ENCODE peak calls at places on chromosomes 16 and 17, in seven cellular contexts. One of them, this sample, is unnamed.

GRCh38 chr16:85056211-85056748 is 28.7 kb downstream of the KIAA0513 start:
- DNase-seq in body of pancreas: no peak
- DNase-seq in heart left ventricle: no peak
- DNase-seq in HepG2: peak
- DNase-seq in A549: no peak
- DNase-seq in lower leg skin: no peak
- DNase-seq in HCT116: no peak
- DNase-seq in this sample: no peak

GRCh38 chr16:8675183-8676159 is 1.1 kb downstream of the ABAT start:
- DNase-seq in body of pancreas: peak
- DNase-seq in heart left ventricle: no peak
- DNase-seq in HepG2: peak
- DNase-seq in A549: no peak
- DNase-seq in lower leg skin: no peak
- DNase-seq in HCT116: no peak
- DNase-seq in this sample: no peak

GRCh38 chr17:78735832-78736525 is 46.1 kb downstream of the CYTH1 start:
- DNase-seq in body of pancreas: peak
- DNase-seq in heart left ventricle: no peak
- DNase-seq in HepG2: peak
- DNase-seq in A549: peak
- DNase-seq in lower leg skin: peak
- DNase-seq in HCT116: no peak
- DNase-seq in this sample: peak

GRCh38 chr16:7182510-7183109 is 150.0 kb upstream of the RBFOX1 start:
- DNase-seq in body of pancreas: no peak
- DNase-seq in heart left ventricle: no peak
- DNase-seq in HepG2: no peak
- DNase-seq in A549: no peak
- DNase-seq in lower leg skin: no peak
- DNase-seq in HCT116: no peak
- DNase-seq in this sample: no peak

GRCh38 chr17:28065706-28066105 is 23.2 kb downstream of the NLK start:
- DNase-seq in body of pancreas: no peak
- DNase-seq in heart left ventricle: no peak
- DNase-seq in HepG2: no peak
- DNase-seq in A549: no peak
- DNase-seq in lower leg skin: no peak
- DNase-seq in HCT116: no peak
- DNase-seq in this sample: no peak

GRCh38 chr17:49739662-49740271 is 24.2 kb downstream of the FAM117A start:
- DNase-seq in body of pancreas: peak
- DNase-seq in heart left ventricle: peak
- DNase-seq in HepG2: peak
- DNase-seq in A549: no peak
- DNase-seq in lower leg skin: peak
- DNase-seq in HCT116: no peak
- DNase-seq in this sample: peak

GRCh38 chr17:8109669-8110455 is 8.5 kb downstream of the ALOXE3 start:
- DNase-seq in body of pancreas: peak
- DNase-seq in heart left ventricle: peak
- DNase-seq in HepG2: no peak
- DNase-seq in A549: peak
- DNase-seq in lower leg skin: peak
- DNase-seq in HCT116: no peak
- DNase-seq in this sample: peak

GRCh38 chr17:28470266-28471126 is 2.9 kb upstream of the SLC13A2 start:
- DNase-seq in body of pancreas: peak
- DNase-seq in heart left ventricle: no peak
- DNase-seq in HepG2: no peak
- DNase-seq in A549: no peak
- DNase-seq in lower leg skin: peak
- DNase-seq in HCT116: no peak
- DNase-seq in this sample: no peak

GRCh38 chr17:39069114-39069756 is 82.2 kb downstream of the PLXDC1 start:
- DNase-seq in body of pancreas: peak
- DNase-seq in heart left ventricle: no peak
- DNase-seq in HepG2: peak
- DNase-seq in A549: peak
- DNase-seq in lower leg skin: no peak
- DNase-seq in HCT116: no peak
- DNase-seq in this sample: peak

GRCh38 chr17:50345443-50346312 is at the start of gene XYLT2:
- DNase-seq in body of pancreas: peak
- DNase-seq in heart left ventricle: peak
- DNase-seq in HepG2: peak
- DNase-seq in A549: peak
- DNase-seq in lower leg skin: peak
- DNase-seq in HCT116: peak
- DNase-seq in this sample: peak

GRCh38 chr16:386641-387156 is 4.9 kb upstream of the PGAP6 start:
- DNase-seq in body of pancreas: no peak
- DNase-seq in heart left ventricle: no peak
- DNase-seq in HepG2: no peak
- DNase-seq in A549: no peak
- DNase-seq in lower leg skin: no peak
- DNase-seq in HCT116: no peak
- DNase-seq in this sample: no peak

GRCh38 chr16:12565423-12565822 is 238.3 kb downstream of the CPPED1 start:
- DNase-seq in body of pancreas: no peak
- DNase-seq in heart left ventricle: no peak
- DNase-seq in HepG2: no peak
- DNase-seq in A549: no peak
- DNase-seq in lower leg skin: no peak
- DNase-seq in HCT116: no peak
- DNase-seq in this sample: no peak

GRCh38 chr17:7217113-7217987 is 2.3 kb downstream of the DLG4 start:
- DNase-seq in body of pancreas: peak
- DNase-seq in heart left ventricle: peak
- DNase-seq in HepG2: no peak
- DNase-seq in A549: peak
- DNase-seq in lower leg skin: no peak
- DNase-seq in HCT116: no peak
- DNase-seq in this sample: no peak

GRCh38 chr16:11207646-11208045 is 48.4 kb downstream of the SOCS1 start:
- DNase-seq in body of pancreas: no peak
- DNase-seq in heart left ventricle: no peak
- DNase-seq in HepG2: no peak
- DNase-seq in A549: no peak
- DNase-seq in lower leg skin: no peak
- DNase-seq in HCT116: no peak
- DNase-seq in this sample: no peak

GRCh38 chr17:58265902-58266875 is 14.5 kb downstream of the MPO start:
- DNase-seq in body of pancreas: no peak
- DNase-seq in heart left ventricle: no peak
- DNase-seq in HepG2: no peak
- DNase-seq in A549: no peak
- DNase-seq in lower leg skin: peak
- DNase-seq in HCT116: no peak
- DNase-seq in this sample: no peak
- TF ChIP-seq POLR2A in body of pancreas: no peak
- TF ChIP-seq POLR2A in heart left ventricle: no peak
- TF ChIP-seq POLR2A in HepG2: no peak
- TF ChIP-seq POLR2A in A549: no peak
- TF ChIP-seq POLR2A in lower leg skin: no peak
- TF ChIP-seq POLR2A in HCT116: no peak
- TF ChIP-seq POLR2A in this sample: no peak

DNA sequence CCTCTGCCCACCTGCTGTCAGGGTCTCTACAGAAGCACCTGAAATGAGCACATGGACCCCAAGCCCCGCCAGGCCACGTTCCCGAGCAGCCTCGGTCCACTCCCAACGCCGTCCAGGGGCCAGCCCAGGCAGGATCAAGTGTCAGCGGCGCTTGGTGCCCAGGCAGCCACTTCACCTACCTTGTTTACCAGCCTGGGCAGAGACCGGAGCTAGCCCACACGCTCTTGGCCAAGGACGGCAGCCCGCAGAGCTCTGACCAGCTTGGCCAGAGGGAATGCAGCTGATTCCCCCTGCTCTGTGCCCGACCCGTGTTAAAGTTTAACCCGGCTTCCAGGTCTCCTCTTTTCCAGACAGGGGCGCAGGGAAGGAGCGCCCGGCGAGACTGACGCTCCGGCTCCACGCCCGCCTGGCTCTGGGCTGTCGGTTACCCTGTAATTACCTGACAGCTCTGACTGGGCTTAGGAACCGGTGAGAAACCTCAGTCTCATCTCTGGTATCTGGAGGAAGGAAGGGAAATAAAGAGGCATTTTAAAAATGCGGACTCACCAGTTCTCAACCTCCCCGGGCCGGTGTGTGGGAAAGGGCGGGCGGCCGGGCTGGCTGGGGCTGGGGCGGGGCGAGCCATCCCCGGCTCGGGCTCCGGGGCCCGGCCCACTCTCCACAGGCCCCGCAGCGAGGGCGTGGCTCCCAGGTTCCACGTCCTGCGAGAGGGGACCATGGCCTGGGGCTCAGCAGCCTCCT is 4.6 kb downstream of the KIFC3 start:
- DNase-seq in body of pancreas: peak
- DNase-seq in heart left ventricle: no peak
- DNase-seq in HepG2: peak
- DNase-seq in A549: peak
- DNase-seq in lower leg skin: no peak
- DNase-seq in HCT116: no peak
- DNase-seq in this sample: peak
- TF ChIP-seq POLR2A in body of pancreas: peak
- TF ChIP-seq POLR2A in heart left ventricle: no peak
- TF ChIP-seq POLR2A in HepG2: no peak
- TF ChIP-seq POLR2A in A549: peak
- TF ChIP-seq POLR2A in lower leg skin: no peak
- TF ChIP-seq POLR2A in HCT116: no peak
- TF ChIP-seq POLR2A in this sample: no peak

DNA sequence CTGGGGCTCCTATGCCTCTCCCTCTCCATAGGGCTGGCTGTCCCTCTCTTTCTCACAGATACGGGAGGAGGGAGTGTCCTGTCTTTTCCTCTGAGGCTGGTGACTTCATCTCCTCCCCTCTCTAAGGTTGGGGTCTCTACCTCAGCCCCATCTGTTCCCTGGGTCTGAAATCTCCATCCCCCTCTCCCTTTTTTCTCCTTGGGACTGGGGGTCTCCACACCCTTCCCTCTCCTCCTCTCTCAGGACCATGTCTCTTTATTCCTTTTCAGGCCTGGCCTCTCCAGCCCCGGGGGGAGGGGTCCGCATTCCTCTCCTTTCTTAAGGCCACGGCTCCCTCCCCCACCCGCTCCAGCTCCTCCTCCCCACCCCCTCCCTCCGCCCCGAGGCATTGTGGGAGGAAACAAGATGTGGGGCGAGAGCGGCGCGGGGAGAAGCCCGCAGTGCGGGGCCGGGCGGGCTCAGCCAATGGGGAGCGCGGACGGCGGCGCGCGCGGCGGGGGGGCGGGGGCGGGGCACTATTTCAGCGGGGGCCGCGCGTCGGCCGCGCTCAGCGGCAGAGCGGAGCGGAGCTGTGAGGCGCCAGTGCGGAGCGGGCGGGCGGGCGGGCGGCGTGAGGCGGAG is at the start of gene DYNLL2:
- DNase-seq in body of pancreas: peak
- DNase-seq in heart left ventricle: peak
- DNase-seq in HepG2: peak
- DNase-seq in A549: peak
- DNase-seq in lower leg skin: peak
- DNase-seq in HCT116: peak
- DNase-seq in this sample: peak
- TF ChIP-seq POLR2A in body of pancreas: no peak
- TF ChIP-seq POLR2A in heart left ventricle: no peak
- TF ChIP-seq POLR2A in HepG2: peak
- TF ChIP-seq POLR2A in A549: peak
- TF ChIP-seq POLR2A in lower leg skin: no peak
- TF ChIP-seq POLR2A in HCT116: peak
- TF ChIP-seq POLR2A in this sample: no peak

GRCh38 chr17:731943-732787 is at the start of gene TLCD3A:
- DNase-seq in body of pancreas: peak
- DNase-seq in heart left ventricle: peak
- DNase-seq in HepG2: no peak
- DNase-seq in A549: peak
- DNase-seq in lower leg skin: peak
- DNase-seq in HCT116: no peak
- DNase-seq in this sample: peak
- TF ChIP-seq POLR2A in body of pancreas: peak
- TF ChIP-seq POLR2A in heart left ventricle: no peak
- TF ChIP-seq POLR2A in HepG2: peak
- TF ChIP-seq POLR2A in A549: peak
- TF ChIP-seq POLR2A in lower leg skin: no peak
- TF ChIP-seq POLR2A in HCT116: no peak
- TF ChIP-seq POLR2A in this sample: peak

GRCh38 chr17:4555863-4556646 is 871 bp upstream of the MYBBP1A start:
- DNase-seq in body of pancreas: no peak
- DNase-seq in heart left ventricle: no peak
- DNase-seq in HepG2: no peak
- DNase-seq in A549: no peak
- DNase-seq in lower leg skin: no peak
- DNase-seq in HCT116: no peak
- DNase-seq in this sample: no peak

GRCh38 chr17:4554441-4554996 is 665 bp downstream of the MYBBP1A start:
- DNase-seq in body of pancreas: no peak
- DNase-seq in heart left ventricle: no peak
- DNase-seq in HepG2: no peak
- DNase-seq in A549: no peak
- DNase-seq in lower leg skin: no peak
- DNase-seq in HCT116: no peak
- DNase-seq in this sample: no peak

GRCh38 chr17:4556996-4557395 is 1.8 kb upstream of the MYBBP1A start:
- DNase-seq in body of pancreas: no peak
- DNase-seq in heart left ventricle: no peak
- DNase-seq in HepG2: no peak
- DNase-seq in A549: no peak
- DNase-seq in lower leg skin: no peak
- DNase-seq in HCT116: no peak
- DNase-seq in this sample: no peak

GRCh38 chr17:4553669-4554068 is 1.5 kb downstream of the MYBBP1A start:
- DNase-seq in body of pancreas: no peak
- DNase-seq in heart left ventricle: no peak
- DNase-seq in HepG2: no peak
- DNase-seq in A549: no peak
- DNase-seq in lower leg skin: no peak
- DNase-seq in HCT116: no peak
- DNase-seq in this sample: no peak

DNA sequence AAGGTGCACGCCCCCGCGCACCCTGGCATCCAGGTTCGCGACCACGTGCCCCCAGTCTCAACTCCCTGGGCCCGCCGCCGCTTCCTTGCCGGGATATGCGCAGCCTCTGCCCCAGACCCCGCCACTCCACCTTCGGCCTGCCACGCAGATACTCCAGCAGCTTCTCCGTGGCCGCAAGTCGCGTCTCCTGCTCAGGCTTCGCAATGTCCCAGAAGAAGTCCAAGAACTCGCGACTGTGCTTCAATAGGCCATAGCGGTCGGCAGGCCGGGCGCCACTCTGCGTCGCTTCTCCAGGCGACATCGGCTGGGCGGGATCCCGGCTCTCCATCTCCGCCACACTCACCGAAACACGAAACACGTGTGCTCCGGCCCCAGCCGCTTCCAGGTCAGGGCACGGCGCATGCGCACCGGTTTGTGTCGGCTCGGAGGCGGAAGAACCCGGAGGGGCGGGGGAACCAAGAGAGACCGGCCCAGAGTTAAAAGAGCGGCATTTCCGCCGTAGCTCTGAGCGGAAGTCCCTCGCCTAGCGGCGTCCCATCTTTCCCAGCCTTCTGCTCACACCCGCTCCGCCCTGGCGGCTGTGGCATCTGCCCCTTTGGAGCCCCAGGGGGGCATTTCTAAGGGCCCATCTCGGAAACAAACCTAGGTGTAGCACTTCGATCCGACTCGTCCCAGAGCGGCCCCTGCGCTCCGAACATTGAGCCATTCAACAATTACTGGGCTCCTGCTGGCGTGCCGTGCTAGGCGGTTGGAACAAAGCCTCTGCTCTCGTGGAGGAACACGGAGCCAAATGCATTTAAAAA is at the start of gene MYBBP1A:
- DNase-seq in body of pancreas: peak
- DNase-seq in heart left ventricle: peak
- DNase-seq in HepG2: peak
- DNase-seq in A549: peak
- DNase-seq in lower leg skin: peak
- DNase-seq in HCT116: peak
- DNase-seq in this sample: peak
- TF ChIP-seq POLR2A in body of pancreas: peak
- TF ChIP-seq POLR2A in heart left ventricle: no peak
- TF ChIP-seq POLR2A in HepG2: peak
- TF ChIP-seq POLR2A in A549: peak
- TF ChIP-seq POLR2A in lower leg skin: no peak
- TF ChIP-seq POLR2A in HCT116: peak
- TF ChIP-seq POLR2A in this sample: peak

This sample was measured in prostate gland.